ENCODE peak calls at places on chromosomes 1 and 21, in five cellular contexts. V is A549, H is H1, L is GM12878, Q is K562. J is an unnamed sample.

GRCh38 chr1:247357781-247358211 is 26.1 kb upstream of the ZNF496 start:
- DNase-seq in V (no peak), H (no peak), L (peak), Q (no peak), J (no peak)

GRCh38 chr1:202599669-202600431 is 110.4 kb downstream of the SYT2 start:
- DNase-seq in V (peak), H (peak), L (no peak), Q (peak), J (peak)

GRCh38 chr1:237670296-237670695 is 220.4 kb downstream of the ZP4 start:
- DNase-seq in V (no peak), H (no peak), L (no peak), Q (no peak), J (no peak)

GRCh38 chr1:246139745-246140182 is 367.3 kb downstream of the SMYD3 start:
- DNase-seq in V (peak), H (no peak), L (no peak), Q (peak), J (peak)

GRCh38 chr21:41460578-41461527 is 34.8 kb downstream of the MX1 start:
- DNase-seq in V (peak), H (peak), L (no peak), Q (peak), J (peak)

GRCh38 chr1:110118636-110119396 is 6.6 kb downstream of the UBL4B start:
- DNase-seq in V (no peak), H (no peak), L (no peak), Q (no peak), J (no peak)

GRCh38 chr21:16407403-16408279 is 677.9 kb downstream of the USP25 start:
- DNase-seq in V (no peak), H (no peak), L (no peak), Q (no peak), J (no peak)

GRCh38 chr1:80542231-80542630 is 1258.5 kb upstream of the ADGRL2 start:
- DNase-seq in V (no peak), H (no peak), L (no peak), Q (no peak), J (no peak)

GRCh38 chr1:30527511-30528140 is 195.8 kb downstream of the MATN1 start:
- DNase-seq in V (no peak), H (no peak), L (no peak), Q (no peak), J (no peak)

GRCh38 chr1:164440222-164440621 is 118.8 kb upstream of the PBX1 start:
- DNase-seq in V (peak), H (no peak), L (no peak), Q (no peak), J (no peak)

GRCh38 chr1:196466656-196467055 is 141.6 kb downstream of the KCNT2 start:
- DNase-seq in V (no peak), H (no peak), L (no peak), Q (no peak), J (no peak)

GRCh38 chr1:36651176-36651910 is 168.6 kb upstream of the CSF3R start:
- DNase-seq in V (no peak), H (no peak), L (no peak), Q (no peak), J (no peak)

GRCh38 chr1:154972517-154973343 is 1.8 kb upstream of the CKS1B start:
- DNase-seq in V (peak), H (peak), L (no peak), Q (no peak), J (peak)

GRCh38 chr1:208668991-208669390 is 424.8 kb upstream of the PLXNA2 start:
- DNase-seq in V (no peak), H (no peak), L (no peak), Q (no peak), J (no peak)

GRCh38 chr1:180136311-180136967 is 18.2 kb upstream of the QSOX1 start:
- DNase-seq in V (no peak), H (no peak), L (no peak), Q (no peak), J (no peak)

GRCh38 chr1:29628190-29628589 is 391.9 kb downstream of the PTPRU start:
- DNase-seq in V (no peak), H (no peak), L (no peak), Q (no peak), J (no peak)

GRCh38 chr1:65812065-65812464 is 19.4 kb downstream of the PDE4B start:
- DNase-seq in V (no peak), H (no peak), L (peak), Q (no peak), J (no peak)

GRCh38 chr1:198106007-198106406 is 50.8 kb upstream of the NEK7 start:
- DNase-seq in V (no peak), H (no peak), L (no peak), Q (no peak), J (no peak)

GRCh38 chr1:111516008-111516535 is 12.6 kb upstream of the ADORA3 start:
- DNase-seq in V (no peak), H (peak), L (no peak), Q (peak), J (no peak)

GRCh38 chr1:63611231-63611630 is 18.0 kb downstream of the PGM1 start:
- DNase-seq in V (no peak), H (no peak), L (no peak), Q (no peak), J (no peak)

GRCh38 chr1:209409786-209410185 is 173.7 kb upstream of the CAMK1G start:
- DNase-seq in V (peak), H (no peak), L (no peak), Q (no peak), J (no peak)

GRCh38 chr1:246709845-246710244 is 14.4 kb upstream of the SCCPDH start:
- DNase-seq in V (no peak), H (no peak), L (no peak), Q (no peak), J (peak)

GRCh38 chr1:111140680-111140967 is 601 bp downstream of the CEPT1 start:
- DNase-seq in V (peak), H (no peak), L (no peak), Q (no peak), J (peak)

GRCh38 chr1:235074335-235075120 is 54.1 kb downstream of the TOMM20 start:
- DNase-seq in V (peak), H (no peak), L (no peak), Q (no peak), J (peak)

GRCh38 chr1:1889847-1890505 is 911 bp downstream of the GNB1 start:
- DNase-seq in V (peak), H (no peak), L (no peak), Q (peak), J (no peak)

GRCh38 chr1:200802865-200803512 is 64.3 kb downstream of the CAMSAP2 start:
- DNase-seq in V (peak), H (peak), L (peak), Q (peak), J (peak)
- TF ChIP-seq HDAC2 in V (no peak), H (no peak), L (no peak), Q (no peak), J (no peak)

DNA sequence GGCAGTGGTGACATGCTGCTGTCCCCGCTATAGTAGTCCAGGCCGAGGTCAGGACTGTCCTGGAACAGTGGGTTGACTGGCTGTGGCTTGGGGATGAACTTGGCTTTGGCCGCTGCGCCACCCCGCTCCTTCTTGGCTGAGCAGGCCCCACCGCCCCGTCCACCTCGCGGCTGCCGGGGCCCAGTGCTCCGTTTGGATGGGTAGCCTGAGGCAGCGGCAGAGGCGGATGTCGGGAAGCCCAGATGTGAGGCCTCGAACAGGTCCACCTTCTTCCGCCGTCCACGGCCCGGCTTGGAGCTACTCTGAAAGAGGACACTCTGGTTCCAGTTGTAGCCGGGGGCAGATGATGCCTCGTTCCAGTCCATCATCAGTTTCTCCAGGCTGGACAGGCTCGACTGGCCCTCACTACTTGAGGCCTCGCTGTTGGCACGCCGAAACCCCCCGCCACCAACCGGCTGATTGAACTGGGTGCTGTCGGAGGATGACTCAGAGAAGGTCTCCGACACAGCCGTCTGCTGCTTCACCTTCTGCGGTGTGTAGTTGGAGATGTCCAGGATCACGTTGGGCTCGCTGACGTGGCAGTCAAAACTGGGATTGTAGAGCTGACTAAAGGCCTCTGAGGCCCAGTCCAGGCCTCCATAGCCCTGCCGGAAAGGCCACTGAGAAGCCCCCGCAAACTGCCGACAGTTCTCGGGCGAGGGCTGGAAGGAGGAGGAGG is 55.6 kb downstream of the AHDC1 start:
- DNase-seq in V (no peak), H (no peak), L (no peak), Q (no peak), J (no peak)
- TF ChIP-seq HDAC2 in V (no peak), H (no peak), L (no peak), Q (no peak), J (no peak)

GRCh38 chr21:32572574-32573420 is 12.5 kb downstream of the TCP10L start:
- DNase-seq in V (no peak), H (no peak), L (no peak), Q (peak), J (peak)
- TF ChIP-seq HDAC2 in V (no peak), H (no peak), L (no peak), Q (no peak), J (no peak)

GRCh38 chr1:13948396-13948795 is 248.4 kb downstream of the PRDM2 start:
- DNase-seq in V (no peak), H (no peak), L (no peak), Q (no peak), J (no peak)

GRCh38 chr1:13951793-13952751 is 252.1 kb downstream of the PRDM2 start:
- DNase-seq in V (no peak), H (no peak), L (no peak), Q (no peak), J (no peak)

GRCh38 chr1:13949571-13949970 is 249.6 kb downstream of the PRDM2 start:
- DNase-seq in V (no peak), H (no peak), L (no peak), Q (no peak), J (no peak)

GRCh38 chr1:13948851-13949490 is 249.0 kb downstream of the PRDM2 start:
- DNase-seq in V (no peak), H (no peak), L (no peak), Q (no peak), J (no peak)

DNA sequence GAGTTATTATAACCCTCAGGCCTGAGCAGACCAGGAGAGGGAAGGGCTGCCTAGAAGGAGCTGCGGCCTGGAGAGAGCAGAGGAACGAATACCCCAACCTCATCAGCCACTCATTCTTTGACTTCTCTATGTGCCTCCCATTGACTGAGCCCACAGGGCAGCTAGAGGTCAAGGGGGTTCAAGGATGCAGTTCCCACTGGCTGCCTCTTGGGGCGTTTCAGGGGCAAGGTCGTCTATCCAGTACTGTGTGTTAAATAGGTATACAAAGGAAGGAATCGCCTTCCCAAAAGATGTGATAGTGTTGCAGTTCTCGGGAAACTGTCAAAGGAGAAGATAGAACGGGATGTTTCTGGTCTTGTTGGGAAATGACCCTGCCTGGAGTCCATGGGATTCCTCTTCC is 250.6 kb downstream of the PRDM2 start:
- DNase-seq in V (no peak), H (peak), L (no peak), Q (peak), J (no peak)
- TF ChIP-seq HDAC2 in V (no peak), H (no peak), L (no peak), Q (no peak), J (no peak)

GRCh38 chr1:18697541-18697940 is 66.9 kb downstream of the PAX7 start:
- DNase-seq in V (no peak), H (no peak), L (no peak), Q (no peak), J (no peak)
- TF ChIP-seq HDAC2 in V (no peak), H (no peak), L (no peak), Q (no peak), J (no peak)

DNA sequence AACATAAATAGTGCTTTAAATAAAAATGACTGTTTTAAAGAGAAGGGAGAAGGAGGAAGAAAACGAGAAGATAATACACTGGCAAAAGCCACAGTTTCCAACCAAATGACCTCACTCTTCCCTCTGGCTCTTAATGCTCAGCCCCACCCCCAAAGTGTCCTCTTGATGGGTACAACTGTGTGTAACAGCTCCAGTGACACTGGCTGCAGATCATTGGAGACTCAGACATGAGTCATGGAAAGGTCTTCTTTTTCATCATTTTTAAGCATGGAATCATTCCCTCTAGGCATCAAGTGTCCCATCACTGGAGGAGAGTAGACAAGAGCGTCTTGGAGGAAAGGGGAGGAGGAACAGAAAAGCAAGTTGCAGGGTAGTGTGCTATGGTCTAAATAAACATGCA is 333.0 kb downstream of the PAPPA2 start:
- DNase-seq in V (no peak), H (no peak), L (no peak), Q (no peak), J (no peak)
- TF ChIP-seq HDAC2 in V (no peak), H (no peak), L (no peak), Q (no peak), J (no peak)

DNA sequence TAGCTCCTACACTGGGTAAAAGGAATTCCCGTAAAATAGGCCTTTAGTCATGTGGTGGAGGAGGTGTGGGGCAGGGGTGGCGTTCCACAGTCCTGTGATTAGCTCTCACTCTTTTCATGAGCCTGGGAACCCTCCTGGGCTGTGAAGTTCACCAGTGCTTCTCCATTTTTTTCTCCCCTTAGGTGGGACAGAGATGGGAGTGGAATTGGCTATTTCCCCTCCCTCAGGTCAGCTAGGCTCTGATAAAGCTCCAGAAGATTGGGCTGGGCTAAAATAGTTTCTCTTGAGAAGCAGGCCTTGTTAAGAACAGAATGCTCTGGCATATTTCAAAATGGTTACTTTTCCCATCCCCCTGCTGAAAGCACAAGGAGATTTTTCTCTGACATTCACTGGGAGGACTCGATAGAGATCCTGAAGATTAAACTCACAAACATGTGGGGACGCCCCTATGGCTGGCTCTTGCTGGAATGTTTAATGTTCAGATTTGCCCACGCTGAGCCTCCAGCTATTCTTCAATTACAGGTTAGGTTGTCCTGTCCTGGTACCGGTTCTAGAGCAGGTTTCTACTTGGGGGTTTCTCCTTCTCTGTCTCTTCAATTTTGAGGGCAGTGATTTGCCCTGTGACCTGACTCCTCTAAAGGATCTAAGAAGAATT is 33.5 kb upstream of the SLC2A1 start:
- DNase-seq in V (no peak), H (no peak), L (no peak), Q (no peak), J (no peak)
- TF ChIP-seq HDAC2 in V (no peak), H (no peak), L (no peak), Q (no peak), J (no peak)

GRCh38 chr1:32128479-32128878 is 20.6 kb downstream of the KPNA6 start:
- DNase-seq in V (no peak), H (no peak), L (no peak), Q (no peak), J (no peak)
- TF ChIP-seq HDAC2 in V (no peak), H (no peak), L (no peak), Q (no peak), J (no peak)

DNA sequence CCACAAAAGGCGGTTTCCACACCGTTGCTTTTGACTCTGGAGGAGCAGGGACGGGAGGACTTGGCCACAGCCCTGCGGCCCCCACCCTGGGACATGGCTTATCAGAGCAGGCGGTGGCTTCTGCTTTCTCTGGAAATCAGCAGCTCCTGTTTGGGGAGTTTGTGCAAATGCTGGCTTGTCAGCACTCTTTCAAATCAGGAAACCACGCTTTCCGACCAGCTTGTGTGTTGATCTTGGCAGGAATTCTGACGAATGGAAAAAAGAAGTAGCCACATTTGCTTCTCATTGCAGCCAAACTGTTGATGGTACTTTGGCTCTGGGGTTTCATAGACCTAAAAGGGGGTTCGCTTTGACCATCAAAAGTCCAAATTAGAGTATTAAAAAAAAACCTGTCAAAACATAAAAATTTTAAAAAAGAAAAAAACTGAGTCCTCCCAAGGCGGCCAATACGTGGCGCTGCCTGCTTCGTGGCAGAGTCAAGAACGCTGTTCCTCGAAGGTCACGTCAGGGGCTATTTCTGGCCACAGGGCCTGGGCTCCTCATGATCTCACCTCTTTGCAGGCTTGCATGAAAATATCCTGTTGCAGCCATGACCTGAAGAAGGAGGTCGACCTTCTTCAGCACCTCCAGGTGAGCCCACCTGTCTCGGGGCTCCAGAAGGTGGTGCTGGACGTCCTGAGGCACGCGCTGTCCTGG is 80.8 kb upstream of the EFHD2 start:
- DNase-seq in V (no peak), H (no peak), L (no peak), Q (peak), J (no peak)
- TF ChIP-seq HDAC2 in V (no peak), H (no peak), L (no peak), Q (peak), J (no peak)

DNA sequence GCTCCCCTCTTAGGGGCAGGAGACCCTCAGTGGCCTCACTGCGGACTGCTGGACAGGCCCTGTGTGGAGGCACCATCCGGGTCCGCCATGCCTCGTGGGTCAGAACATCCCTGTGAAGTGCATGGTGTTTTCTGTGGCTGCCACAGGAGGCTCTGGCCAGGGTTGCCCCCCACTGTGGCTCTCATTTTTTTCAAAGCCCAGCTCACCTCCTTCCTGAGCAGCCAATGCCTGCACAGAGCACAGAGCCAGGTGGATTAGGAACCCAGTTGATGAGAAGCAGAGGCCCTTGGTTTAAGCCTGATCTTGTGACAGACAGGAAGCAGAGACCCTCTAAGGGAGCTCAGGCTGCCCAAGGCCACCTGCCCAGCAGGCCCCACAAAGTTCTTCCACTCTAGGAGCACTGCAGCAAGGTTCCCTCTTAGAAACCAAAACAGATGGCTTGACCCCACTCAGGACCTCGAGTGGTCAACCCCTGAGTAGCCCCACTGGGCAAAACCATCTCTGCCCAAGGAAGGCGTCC is 25.5 kb upstream of the PRSS38 start:
- DNase-seq in V (no peak), H (peak), L (no peak), Q (no peak), J (no peak)
- TF ChIP-seq HDAC2 in V (no peak), H (no peak), L (no peak), Q (no peak), J (no peak)

J was measured in HepG2.